ENCODE peak calls at places on chromosomes 12 and 14, in six cellular contexts. J is right atrium auricular region, H is AG09319, Q is GM23338, N is type B pancreatic cell, Z is neural progenitor cell. S is an unnamed sample.

GRCh38 chr12:102061096-102061555 is 665 bp downstream of the WASHC3 start:
- DNase-seq in Z (no peak), N (no peak), Q (no peak), H (no peak), J (no peak), S (no peak)

GRCh38 chr12:17528394-17528793 is 561.6 kb downstream of the RERGL start:
- DNase-seq in J (no peak), N (no peak), Q (peak), H (no peak), Z (peak), S (no peak)

GRCh38 chr12:124453419-124454351 is 113.7 kb downstream of the NCOR2 start:
- DNase-seq in J (peak), N (no peak), Z (no peak), H (no peak), Q (no peak), S (no peak)

GRCh38 chr12:105444050-105444808 is 113.7 kb downstream of the C12orf75 start:
- DNase-seq in Z (no peak), Q (no peak), J (no peak), N (no peak), H (no peak), S (no peak)

GRCh38 chr14:68333265-68333664 is 459.6 kb downstream of the ZFP36L1 start:
- DNase-seq in Q (no peak), J (no peak), N (no peak), Z (no peak), H (no peak), S (no peak)

GRCh38 chr12:130427381-130427887 is 89.7 kb downstream of the PIWIL1 start:
- DNase-seq in Q (no peak), N (peak), J (no peak), Z (no peak), H (no peak), S (no peak)

GRCh38 chr12:60308366-60309000 is 712.7 kb downstream of the SLC16A7 start:
- DNase-seq in N (no peak), Q (no peak), Z (no peak), H (no peak), J (no peak), S (no peak)

GRCh38 chr14:36848213-36848612 is 186.6 kb downstream of the PAX9 start:
- DNase-seq in J (no peak), Z (no peak), N (no peak), H (no peak), Q (no peak), S (no peak)

GRCh38 chr12:113766880-113767878 is 198.9 kb downstream of the RBM19 start:
- DNase-seq in H (peak), Z (peak), Q (peak), J (no peak), N (no peak), S (no peak)

GRCh38 chr12:113120670-113121370 is 14.7 kb downstream of the RASAL1 start:
- DNase-seq in Q (peak), N (no peak), H (no peak), J (no peak), Z (no peak), S (no peak)

GRCh38 chr14:104370256-104370870 is 209.2 kb upstream of the C14orf180 start:
- DNase-seq in Z (peak), N (no peak), J (no peak), H (no peak), Q (peak), S (peak)
- TF ChIP-seq CTCF in Z (peak), N (peak), J (peak), H (no peak), Q (peak), S (peak)

GRCh38 chr12:26298785-26299621 is 103.6 kb downstream of the SSPN start:
- DNase-seq in Q (peak), N (no peak), H (no peak), Z (no peak), J (no peak), S (no peak)
- TF ChIP-seq CTCF in Q (peak), N (no peak), H (peak), Z (no peak), J (peak), S (no peak)

DNA sequence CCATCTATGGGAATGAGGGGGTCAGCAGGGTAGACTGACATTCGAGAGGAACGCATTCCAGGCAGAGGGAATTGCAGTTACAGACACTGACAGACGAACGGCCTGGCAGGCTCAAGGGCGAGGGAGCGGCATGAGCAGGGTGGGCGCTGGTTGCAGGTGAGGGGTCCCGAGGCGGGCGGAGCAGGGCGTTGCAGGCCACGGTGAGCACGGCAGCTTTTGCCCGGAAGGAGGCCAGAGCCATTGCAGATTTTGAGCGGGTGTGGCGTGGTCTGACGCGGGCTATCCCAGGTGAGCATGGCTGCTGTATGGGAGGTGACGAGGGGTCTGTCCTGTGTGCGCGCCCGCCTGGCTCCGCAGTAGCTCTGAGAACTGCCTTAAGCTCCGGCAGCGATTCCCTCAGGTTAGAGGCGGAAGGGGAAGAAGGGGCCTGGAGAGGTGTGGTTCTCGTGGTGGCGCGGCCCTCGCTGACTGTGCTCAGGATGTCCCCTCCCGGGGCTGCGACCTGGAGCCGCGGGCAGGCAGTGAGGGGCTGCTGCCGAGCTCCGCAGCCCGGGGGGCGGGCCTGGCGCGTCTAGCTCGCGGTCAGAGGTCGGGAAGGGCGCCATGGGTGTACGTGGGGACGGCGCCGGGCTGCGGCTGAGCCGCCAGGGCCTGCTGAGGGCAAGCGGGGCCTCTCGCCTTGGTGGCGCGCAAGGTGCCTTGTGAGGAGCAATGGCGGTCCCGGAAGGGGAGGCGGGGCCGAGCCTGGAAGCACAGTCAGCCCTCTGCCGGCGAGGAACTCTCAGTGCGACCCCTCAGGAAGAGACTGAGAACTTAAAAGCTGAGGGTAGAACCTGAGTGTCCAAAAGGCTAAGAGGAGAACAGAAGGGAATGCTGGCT is 177.1 kb downstream of the CACNA1C start:
- DNase-seq in N (no peak), H (no peak), Z (no peak), Q (peak), J (no peak), S (no peak)
- TF ChIP-seq CTCF in N (no peak), H (no peak), Z (no peak), Q (no peak), J (no peak), S (no peak)

GRCh38 chr14:77457115-77457521 is 283 bp downstream of the VIPAS39 start:
- DNase-seq in H (no peak), N (no peak), Z (no peak), Q (no peak), J (no peak), S (no peak)
- TF ChIP-seq CTCF in H (no peak), N (no peak), Z (no peak), Q (no peak), J (no peak), S (no peak)

GRCh38 chr14:45284802-45285201 is 31.8 kb upstream of the MIS18BP1 start:
- DNase-seq in H (no peak), N (no peak), Q (peak), J (no peak), Z (no peak), S (no peak)
- TF ChIP-seq CTCF in H (no peak), N (peak), Q (peak), J (no peak), Z (peak), S (peak)

S was measured in endothelial cell.